ENCODE peak calls at places on chromosomes 2 and 18, in nine cellular contexts. One of them, this sample, is unnamed.

GRCh38 chr2:234406085-234406484 is 90.8 kb downstream of the ARL4C start:
- DNase-seq in gastrocnemius medialis: no peak
- DNase-seq in AG04449: no peak
- DNase-seq in heart right ventricle: no peak
- DNase-seq in ovary: no peak
- DNase-seq in stomach: no peak
- DNase-seq in fibroblast of mammary gland: no peak
- DNase-seq in psoas muscle: no peak
- DNase-seq in AG10803: no peak
- DNase-seq in this sample: no peak

GRCh38 chr2:238286551-238286950 is 1.9 kb downstream of the PER2 start:
- DNase-seq in gastrocnemius medialis: peak
- DNase-seq in AG04449: no peak
- DNase-seq in heart right ventricle: peak
- DNase-seq in ovary: peak
- DNase-seq in stomach: peak
- DNase-seq in fibroblast of mammary gland: peak
- DNase-seq in psoas muscle: peak
- DNase-seq in AG10803: peak
- DNase-seq in this sample: no peak

GRCh38 chr18:78241535-78242306 is 737.9 kb upstream of the SALL3 start:
- DNase-seq in gastrocnemius medialis: no peak
- DNase-seq in AG04449: no peak
- DNase-seq in heart right ventricle: no peak
- DNase-seq in ovary: no peak
- DNase-seq in stomach: no peak
- DNase-seq in fibroblast of mammary gland: no peak
- DNase-seq in psoas muscle: no peak
- DNase-seq in AG10803: no peak
- DNase-seq in this sample: no peak

GRCh38 chr2:121059651-121060649 is 225.1 kb downstream of the TFCP2L1 start:
- DNase-seq in gastrocnemius medialis: no peak
- DNase-seq in AG04449: no peak
- DNase-seq in heart right ventricle: no peak
- DNase-seq in ovary: no peak
- DNase-seq in stomach: no peak
- DNase-seq in fibroblast of mammary gland: no peak
- DNase-seq in psoas muscle: peak
- DNase-seq in AG10803: no peak
- DNase-seq in this sample: no peak

GRCh38 chr2:113224647-113225046 is 50.9 kb downstream of the PSD4 start:
- DNase-seq in gastrocnemius medialis: no peak
- DNase-seq in AG04449: no peak
- DNase-seq in heart right ventricle: no peak
- DNase-seq in ovary: no peak
- DNase-seq in stomach: no peak
- DNase-seq in fibroblast of mammary gland: no peak
- DNase-seq in psoas muscle: no peak
- DNase-seq in AG10803: no peak
- DNase-seq in this sample: no peak

GRCh38 chr18:59044855-59045254 is 94.8 kb upstream of the SEC11C start:
- DNase-seq in gastrocnemius medialis: no peak
- DNase-seq in AG04449: no peak
- DNase-seq in heart right ventricle: no peak
- DNase-seq in ovary: no peak
- DNase-seq in stomach: no peak
- DNase-seq in fibroblast of mammary gland: no peak
- DNase-seq in psoas muscle: no peak
- DNase-seq in AG10803: no peak
- DNase-seq in this sample: no peak

GRCh38 chr2:180591947-180592346 is 388.5 kb upstream of the UBE2E3 start:
- DNase-seq in gastrocnemius medialis: no peak
- DNase-seq in AG04449: no peak
- DNase-seq in heart right ventricle: no peak
- DNase-seq in ovary: no peak
- DNase-seq in stomach: no peak
- DNase-seq in fibroblast of mammary gland: no peak
- DNase-seq in psoas muscle: no peak
- DNase-seq in AG10803: no peak
- DNase-seq in this sample: no peak

GRCh38 chr2:96260404-96261260 is 5.2 kb downstream of the TMEM127 start:
- DNase-seq in gastrocnemius medialis: peak
- DNase-seq in AG04449: peak
- DNase-seq in heart right ventricle: peak
- DNase-seq in ovary: peak
- DNase-seq in stomach: peak
- DNase-seq in fibroblast of mammary gland: peak
- DNase-seq in psoas muscle: peak
- DNase-seq in AG10803: peak
- DNase-seq in this sample: peak

GRCh38 chr2:27431395-27431794 is 3.0 kb downstream of the NRBP1 start:
- DNase-seq in gastrocnemius medialis: no peak
- DNase-seq in AG04449: no peak
- DNase-seq in heart right ventricle: no peak
- DNase-seq in ovary: no peak
- DNase-seq in stomach: no peak
- DNase-seq in fibroblast of mammary gland: peak
- DNase-seq in psoas muscle: no peak
- DNase-seq in AG10803: peak
- DNase-seq in this sample: no peak

GRCh38 chr2:197296861-197297260 is 13.7 kb downstream of the ANKRD44 start:
- DNase-seq in gastrocnemius medialis: no peak
- DNase-seq in AG04449: no peak
- DNase-seq in heart right ventricle: no peak
- DNase-seq in ovary: no peak
- DNase-seq in stomach: no peak
- DNase-seq in fibroblast of mammary gland: no peak
- DNase-seq in psoas muscle: no peak
- DNase-seq in AG10803: no peak
- DNase-seq in this sample: no peak

GRCh38 chr2:197297262-197297661 is 13.3 kb downstream of the ANKRD44 start:
- DNase-seq in gastrocnemius medialis: no peak
- DNase-seq in AG04449: no peak
- DNase-seq in heart right ventricle: no peak
- DNase-seq in ovary: no peak
- DNase-seq in stomach: no peak
- DNase-seq in fibroblast of mammary gland: no peak
- DNase-seq in psoas muscle: no peak
- DNase-seq in AG10803: no peak
- DNase-seq in this sample: no peak

GRCh38 chr2:197292614-197293013 is 18.0 kb downstream of the ANKRD44 start:
- DNase-seq in gastrocnemius medialis: no peak
- DNase-seq in AG04449: no peak
- DNase-seq in heart right ventricle: no peak
- DNase-seq in ovary: no peak
- DNase-seq in stomach: no peak
- DNase-seq in fibroblast of mammary gland: no peak
- DNase-seq in psoas muscle: no peak
- DNase-seq in AG10803: no peak
- DNase-seq in this sample: no peak

GRCh38 chr2:197294260-197294659 is 16.3 kb downstream of the ANKRD44 start:
- DNase-seq in gastrocnemius medialis: no peak
- DNase-seq in AG04449: no peak
- DNase-seq in heart right ventricle: no peak
- DNase-seq in ovary: no peak
- DNase-seq in stomach: no peak
- DNase-seq in fibroblast of mammary gland: no peak
- DNase-seq in psoas muscle: no peak
- DNase-seq in AG10803: peak
- DNase-seq in this sample: no peak

DNA sequence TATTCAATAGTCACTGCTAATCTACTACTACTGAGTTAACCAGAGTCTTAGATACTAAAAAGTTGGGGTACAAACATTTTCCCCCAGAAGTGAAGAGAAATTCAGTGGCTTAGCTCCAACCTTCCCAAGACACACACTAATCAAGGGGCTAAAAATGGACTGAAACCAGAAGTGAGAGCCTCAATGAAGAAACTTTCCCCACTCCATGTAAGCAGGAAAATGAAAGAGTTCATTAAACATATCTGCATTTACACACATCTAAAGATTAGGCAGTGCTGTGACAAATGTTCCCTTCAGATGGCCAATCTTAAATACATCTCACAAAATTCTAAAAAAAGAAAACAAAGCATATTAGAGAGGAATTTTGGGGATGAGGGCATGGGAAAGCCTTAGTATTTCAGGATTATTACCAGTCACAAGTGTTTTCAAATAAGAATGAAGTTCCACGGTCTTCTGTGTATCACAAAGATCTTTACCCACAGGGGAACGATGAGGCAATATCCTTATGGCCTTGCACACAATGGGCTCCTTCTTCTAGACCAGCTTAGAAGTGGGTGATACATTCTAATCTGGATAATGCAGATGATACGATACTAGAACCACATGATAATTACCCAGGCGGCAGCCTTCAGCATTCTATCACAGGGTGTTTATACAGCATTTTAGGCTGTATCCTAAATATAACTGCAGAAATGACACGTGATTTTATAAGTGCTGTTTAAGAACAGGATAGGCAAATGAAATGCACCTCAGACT is 17.1 kb downstream of the ANKRD44 start:
- DNase-seq in gastrocnemius medialis: no peak
- DNase-seq in AG04449: no peak
- DNase-seq in heart right ventricle: no peak
- DNase-seq in ovary: no peak
- DNase-seq in stomach: no peak
- DNase-seq in fibroblast of mammary gland: no peak
- DNase-seq in psoas muscle: no peak
- DNase-seq in AG10803: no peak
- DNase-seq in this sample: no peak
- H3K4me3 ChIP-seq in gastrocnemius medialis: no peak
- H3K4me3 ChIP-seq in AG04449: no peak
- H3K4me3 ChIP-seq in heart right ventricle: peak
- H3K4me3 ChIP-seq in ovary: no peak
- H3K4me3 ChIP-seq in stomach: no peak
- H3K4me3 ChIP-seq in fibroblast of mammary gland: no peak
- H3K4me3 ChIP-seq in psoas muscle: no peak
- H3K4me3 ChIP-seq in AG10803: no peak
- H3K4me3 ChIP-seq in this sample: no peak

GRCh38 chr2:219174801-219175200 is 1.9 kb downstream of the CNPPD1 start:
- DNase-seq in gastrocnemius medialis: no peak
- DNase-seq in AG04449: no peak
- DNase-seq in heart right ventricle: no peak
- DNase-seq in ovary: no peak
- DNase-seq in stomach: no peak
- DNase-seq in fibroblast of mammary gland: no peak
- DNase-seq in psoas muscle: no peak
- DNase-seq in AG10803: no peak
- DNase-seq in this sample: no peak

GRCh38 chr2:219174146-219174545 is 2.6 kb downstream of the CNPPD1 start:
- DNase-seq in gastrocnemius medialis: no peak
- DNase-seq in AG04449: no peak
- DNase-seq in heart right ventricle: no peak
- DNase-seq in ovary: no peak
- DNase-seq in stomach: no peak
- DNase-seq in fibroblast of mammary gland: no peak
- DNase-seq in psoas muscle: no peak
- DNase-seq in AG10803: no peak
- DNase-seq in this sample: no peak

GRCh38 chr2:219176818-219177593 is at the start of gene CNPPD1:
- DNase-seq in gastrocnemius medialis: peak
- DNase-seq in AG04449: no peak
- DNase-seq in heart right ventricle: peak
- DNase-seq in ovary: peak
- DNase-seq in stomach: peak
- DNase-seq in fibroblast of mammary gland: peak
- DNase-seq in psoas muscle: peak
- DNase-seq in AG10803: peak
- DNase-seq in this sample: no peak

GRCh38 chr2:219175928-219176817 is 552 bp downstream of the CNPPD1 start:
- DNase-seq in gastrocnemius medialis: peak
- DNase-seq in AG04449: no peak
- DNase-seq in heart right ventricle: peak
- DNase-seq in ovary: peak
- DNase-seq in stomach: peak
- DNase-seq in fibroblast of mammary gland: peak
- DNase-seq in psoas muscle: peak
- DNase-seq in AG10803: peak
- DNase-seq in this sample: no peak

DNA sequence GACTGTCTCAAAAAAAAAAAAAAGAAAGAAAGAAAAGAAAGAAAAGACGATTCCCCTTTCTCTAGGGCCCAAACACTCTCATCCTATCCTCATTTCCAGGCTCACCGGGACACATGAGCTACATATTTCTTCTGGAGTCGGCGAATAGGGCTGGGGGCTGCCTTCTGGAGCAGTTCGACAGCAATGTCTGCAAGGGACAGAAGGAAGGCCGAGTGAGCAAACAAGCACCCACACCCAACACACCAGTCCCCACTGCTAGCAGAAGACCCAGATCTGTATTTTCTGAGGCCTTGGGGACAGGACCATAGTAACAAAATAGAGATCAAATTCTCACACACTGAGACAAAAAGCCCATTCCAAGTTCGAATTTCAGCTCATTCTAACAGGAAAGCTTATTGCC is 1.2 kb downstream of the CNPPD1 start:
- DNase-seq in gastrocnemius medialis: no peak
- DNase-seq in AG04449: no peak
- DNase-seq in heart right ventricle: no peak
- DNase-seq in ovary: no peak
- DNase-seq in stomach: no peak
- DNase-seq in fibroblast of mammary gland: no peak
- DNase-seq in psoas muscle: no peak
- DNase-seq in AG10803: no peak
- DNase-seq in this sample: no peak
- H3K4me3 ChIP-seq in gastrocnemius medialis: no peak
- H3K4me3 ChIP-seq in AG04449: peak
- H3K4me3 ChIP-seq in heart right ventricle: peak
- H3K4me3 ChIP-seq in ovary: no peak
- H3K4me3 ChIP-seq in stomach: peak
- H3K4me3 ChIP-seq in fibroblast of mammary gland: peak
- H3K4me3 ChIP-seq in psoas muscle: peak
- H3K4me3 ChIP-seq in AG10803: peak
- H3K4me3 ChIP-seq in this sample: no peak

DNA sequence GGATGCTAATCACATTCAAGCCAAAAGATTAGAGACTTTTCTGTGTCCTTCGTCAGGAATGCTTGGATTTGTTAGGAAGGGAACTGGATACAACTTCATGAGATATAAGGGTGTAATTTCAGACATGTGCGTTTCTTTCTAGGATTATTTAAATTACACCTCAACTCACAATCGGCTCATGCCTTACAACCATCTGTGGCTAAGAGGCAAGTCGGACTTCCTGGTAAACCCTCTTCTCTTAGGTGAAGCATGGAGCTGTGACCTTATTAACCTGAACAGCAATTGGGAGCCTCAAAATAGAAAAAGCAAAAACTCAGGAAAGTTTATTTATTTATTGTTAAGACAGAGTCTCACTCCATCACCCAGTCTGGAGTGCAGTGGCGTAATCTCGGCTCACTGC is 61.8 kb downstream of the SEMA4F start:
- DNase-seq in gastrocnemius medialis: no peak
- DNase-seq in AG04449: no peak
- DNase-seq in heart right ventricle: no peak
- DNase-seq in ovary: no peak
- DNase-seq in stomach: no peak
- DNase-seq in fibroblast of mammary gland: no peak
- DNase-seq in psoas muscle: no peak
- DNase-seq in AG10803: no peak
- DNase-seq in this sample: no peak
- H3K4me3 ChIP-seq in gastrocnemius medialis: peak
- H3K4me3 ChIP-seq in AG04449: peak
- H3K4me3 ChIP-seq in heart right ventricle: peak
- H3K4me3 ChIP-seq in ovary: no peak
- H3K4me3 ChIP-seq in stomach: peak
- H3K4me3 ChIP-seq in fibroblast of mammary gland: peak
- H3K4me3 ChIP-seq in psoas muscle: peak
- H3K4me3 ChIP-seq in AG10803: peak
- H3K4me3 ChIP-seq in this sample: no peak

GRCh38 chr18:13541621-13542519 is 184.5 kb downstream of the FAM210A start:
- DNase-seq in gastrocnemius medialis: no peak
- DNase-seq in AG04449: no peak
- DNase-seq in heart right ventricle: no peak
- DNase-seq in ovary: no peak
- DNase-seq in stomach: no peak
- DNase-seq in fibroblast of mammary gland: no peak
- DNase-seq in psoas muscle: no peak
- DNase-seq in AG10803: no peak
- DNase-seq in this sample: no peak
- H3K4me3 ChIP-seq in gastrocnemius medialis: no peak
- H3K4me3 ChIP-seq in AG04449: no peak
- H3K4me3 ChIP-seq in heart right ventricle: no peak
- H3K4me3 ChIP-seq in ovary: no peak
- H3K4me3 ChIP-seq in stomach: no peak
- H3K4me3 ChIP-seq in fibroblast of mammary gland: no peak
- H3K4me3 ChIP-seq in psoas muscle: no peak
- H3K4me3 ChIP-seq in AG10803: no peak
- H3K4me3 ChIP-seq in this sample: no peak